ENCODE peak calls at places on chromosomes 11 and 22, in ten cellular contexts. One of them, this sample, is unnamed. For H3K9me3, the result is how much of the 10 kb centered on the place peaks cover.

GRCh38 chr22:48923165-48923875 is 904.4 kb downstream of the BRD1 start:
- DNase-seq in naive thymus-derived CD4-positive, alpha-beta T cell: no peak
- DNase-seq in CD8-positive, alpha-beta T cell: no peak
- DNase-seq in kidney: no peak
- DNase-seq in transverse colon: no peak
- DNase-seq in neuronal stem cell: no peak
- DNase-seq in uterus: no peak
- DNase-seq in sigmoid colon: peak
- DNase-seq in endothelial cell of umbilical vein: no peak
- DNase-seq in left lung: no peak
- DNase-seq in this sample: no peak

GRCh38 chr11:94708642-94709041 is 59.5 kb upstream of the AMOTL1 start:
- DNase-seq in naive thymus-derived CD4-positive, alpha-beta T cell: no peak
- DNase-seq in CD8-positive, alpha-beta T cell: no peak
- DNase-seq in kidney: no peak
- DNase-seq in transverse colon: no peak
- DNase-seq in neuronal stem cell: no peak
- DNase-seq in uterus: no peak
- DNase-seq in sigmoid colon: no peak
- DNase-seq in endothelial cell of umbilical vein: peak
- DNase-seq in left lung: no peak
- DNase-seq in this sample: no peak

GRCh38 chr11:113114452-113115027 is 153.3 kb downstream of the NCAM1 start:
- DNase-seq in naive thymus-derived CD4-positive, alpha-beta T cell: no peak
- DNase-seq in CD8-positive, alpha-beta T cell: no peak
- DNase-seq in kidney: peak
- DNase-seq in transverse colon: peak
- DNase-seq in neuronal stem cell: peak
- DNase-seq in uterus: peak
- DNase-seq in sigmoid colon: peak
- DNase-seq in endothelial cell of umbilical vein: no peak
- DNase-seq in left lung: peak
- DNase-seq in this sample: no peak

GRCh38 chr11:36311926-36312592 is 16.0 kb downstream of the PRR5L start:
- DNase-seq in naive thymus-derived CD4-positive, alpha-beta T cell: no peak
- DNase-seq in CD8-positive, alpha-beta T cell: no peak
- DNase-seq in kidney: no peak
- DNase-seq in transverse colon: no peak
- DNase-seq in neuronal stem cell: no peak
- DNase-seq in uterus: no peak
- DNase-seq in sigmoid colon: no peak
- DNase-seq in endothelial cell of umbilical vein: no peak
- DNase-seq in left lung: no peak
- DNase-seq in this sample: no peak

GRCh38 chr11:93740031-93740801 is 1.1 kb downstream of the TAF1D start:
- DNase-seq in naive thymus-derived CD4-positive, alpha-beta T cell: no peak
- DNase-seq in CD8-positive, alpha-beta T cell: no peak
- DNase-seq in kidney: no peak
- DNase-seq in transverse colon: peak
- DNase-seq in neuronal stem cell: no peak
- DNase-seq in uterus: no peak
- DNase-seq in sigmoid colon: no peak
- DNase-seq in endothelial cell of umbilical vein: peak
- DNase-seq in left lung: peak
- DNase-seq in this sample: peak

GRCh38 chr22:34055525-34056200 is 135.4 kb upstream of the LARGE1 start:
- DNase-seq in naive thymus-derived CD4-positive, alpha-beta T cell: no peak
- DNase-seq in CD8-positive, alpha-beta T cell: no peak
- DNase-seq in kidney: no peak
- DNase-seq in transverse colon: no peak
- DNase-seq in neuronal stem cell: peak
- DNase-seq in uterus: no peak
- DNase-seq in sigmoid colon: no peak
- DNase-seq in endothelial cell of umbilical vein: no peak
- DNase-seq in left lung: no peak
- DNase-seq in this sample: no peak

GRCh38 chr11:134459246-134460043 is 47.4 kb upstream of the B3GAT1 start:
- DNase-seq in naive thymus-derived CD4-positive, alpha-beta T cell: no peak
- DNase-seq in CD8-positive, alpha-beta T cell: no peak
- DNase-seq in kidney: no peak
- DNase-seq in transverse colon: no peak
- DNase-seq in neuronal stem cell: no peak
- DNase-seq in uterus: no peak
- DNase-seq in sigmoid colon: peak
- DNase-seq in endothelial cell of umbilical vein: no peak
- DNase-seq in left lung: no peak
- DNase-seq in this sample: no peak

GRCh38 chr11:58549644-58550043 is 26.0 kb downstream of the LPXN start:
- DNase-seq in naive thymus-derived CD4-positive, alpha-beta T cell: no peak
- DNase-seq in CD8-positive, alpha-beta T cell: no peak
- DNase-seq in kidney: no peak
- DNase-seq in transverse colon: no peak
- DNase-seq in neuronal stem cell: no peak
- DNase-seq in uterus: no peak
- DNase-seq in sigmoid colon: no peak
- DNase-seq in endothelial cell of umbilical vein: no peak
- DNase-seq in left lung: no peak
- DNase-seq in this sample: no peak

GRCh38 chr11:119551726-119552510 is 128.9 kb upstream of the THY1 start:
- DNase-seq in naive thymus-derived CD4-positive, alpha-beta T cell: no peak
- DNase-seq in CD8-positive, alpha-beta T cell: no peak
- DNase-seq in kidney: no peak
- DNase-seq in transverse colon: no peak
- DNase-seq in neuronal stem cell: no peak
- DNase-seq in uterus: no peak
- DNase-seq in sigmoid colon: no peak
- DNase-seq in endothelial cell of umbilical vein: no peak
- DNase-seq in left lung: no peak
- DNase-seq in this sample: no peak

GRCh38 chr22:45812910-45813309 is 141.3 kb downstream of the ATXN10 start:
- DNase-seq in naive thymus-derived CD4-positive, alpha-beta T cell: no peak
- DNase-seq in CD8-positive, alpha-beta T cell: no peak
- DNase-seq in kidney: no peak
- DNase-seq in transverse colon: no peak
- DNase-seq in neuronal stem cell: no peak
- DNase-seq in uterus: no peak
- DNase-seq in sigmoid colon: no peak
- DNase-seq in endothelial cell of umbilical vein: no peak
- DNase-seq in left lung: no peak
- DNase-seq in this sample: no peak

GRCh38 chr11:86816251-86816726 is 15.9 kb downstream of the PRSS23 start:
- DNase-seq in naive thymus-derived CD4-positive, alpha-beta T cell: no peak
- DNase-seq in CD8-positive, alpha-beta T cell: no peak
- DNase-seq in kidney: no peak
- DNase-seq in transverse colon: no peak
- DNase-seq in neuronal stem cell: no peak
- DNase-seq in uterus: no peak
- DNase-seq in sigmoid colon: no peak
- DNase-seq in endothelial cell of umbilical vein: peak
- DNase-seq in left lung: no peak
- DNase-seq in this sample: no peak

GRCh38 chr11:82895437-82896091 is 4.7 kb downstream of the PRCP start:
- DNase-seq in naive thymus-derived CD4-positive, alpha-beta T cell: no peak
- DNase-seq in CD8-positive, alpha-beta T cell: no peak
- DNase-seq in kidney: no peak
- DNase-seq in transverse colon: no peak
- DNase-seq in neuronal stem cell: no peak
- DNase-seq in uterus: no peak
- DNase-seq in sigmoid colon: no peak
- DNase-seq in endothelial cell of umbilical vein: no peak
- DNase-seq in left lung: no peak
- DNase-seq in this sample: no peak

GRCh38 chr22:46362221-46362933 is 26.9 kb downstream of the TRMU start:
- DNase-seq in naive thymus-derived CD4-positive, alpha-beta T cell: no peak
- DNase-seq in CD8-positive, alpha-beta T cell: no peak
- DNase-seq in kidney: peak
- DNase-seq in transverse colon: peak
- DNase-seq in neuronal stem cell: no peak
- DNase-seq in uterus: no peak
- DNase-seq in sigmoid colon: no peak
- DNase-seq in endothelial cell of umbilical vein: no peak
- DNase-seq in left lung: no peak
- DNase-seq in this sample: no peak

GRCh38 chr11:67371549-67372231 is 1.7 kb downstream of the CLCF1 start:
- DNase-seq in naive thymus-derived CD4-positive, alpha-beta T cell: no peak
- DNase-seq in CD8-positive, alpha-beta T cell: no peak
- DNase-seq in kidney: no peak
- DNase-seq in transverse colon: no peak
- DNase-seq in neuronal stem cell: no peak
- DNase-seq in uterus: peak
- DNase-seq in sigmoid colon: peak
- DNase-seq in endothelial cell of umbilical vein: no peak
- DNase-seq in left lung: no peak
- DNase-seq in this sample: peak

GRCh38 chr11:134531331-134532135 is 119.5 kb upstream of the B3GAT1 start:
- DNase-seq in naive thymus-derived CD4-positive, alpha-beta T cell: no peak
- DNase-seq in CD8-positive, alpha-beta T cell: no peak
- DNase-seq in kidney: peak
- DNase-seq in transverse colon: no peak
- DNase-seq in neuronal stem cell: no peak
- DNase-seq in uterus: no peak
- DNase-seq in sigmoid colon: peak
- DNase-seq in endothelial cell of umbilical vein: no peak
- DNase-seq in left lung: peak
- DNase-seq in this sample: no peak

GRCh38 chr11:118437736-118438125 is 1.4 kb downstream of the KMT2A start:
- DNase-seq in naive thymus-derived CD4-positive, alpha-beta T cell: peak
- DNase-seq in CD8-positive, alpha-beta T cell: no peak
- DNase-seq in kidney: no peak
- DNase-seq in transverse colon: peak
- DNase-seq in neuronal stem cell: peak
- DNase-seq in uterus: peak
- DNase-seq in sigmoid colon: peak
- DNase-seq in endothelial cell of umbilical vein: peak
- DNase-seq in left lung: peak
- DNase-seq in this sample: peak

GRCh38 chr11:116605543-116605942 is 167.2 kb downstream of the BUD13 start:
- DNase-seq in naive thymus-derived CD4-positive, alpha-beta T cell: no peak
- DNase-seq in CD8-positive, alpha-beta T cell: no peak
- DNase-seq in kidney: no peak
- DNase-seq in transverse colon: peak
- DNase-seq in neuronal stem cell: peak
- DNase-seq in uterus: no peak
- DNase-seq in sigmoid colon: peak
- DNase-seq in endothelial cell of umbilical vein: peak
- DNase-seq in left lung: peak
- DNase-seq in this sample: no peak

GRCh38 chr11:96341237-96342130 is 1.5 kb downstream of the MAML2 start:
- DNase-seq in naive thymus-derived CD4-positive, alpha-beta T cell: peak
- DNase-seq in CD8-positive, alpha-beta T cell: peak
- DNase-seq in kidney: peak
- DNase-seq in transverse colon: peak
- DNase-seq in neuronal stem cell: peak
- DNase-seq in uterus: peak
- DNase-seq in sigmoid colon: peak
- DNase-seq in endothelial cell of umbilical vein: peak
- DNase-seq in left lung: no peak
- DNase-seq in this sample: peak
- H3K4me3 ChIP-seq in naive thymus-derived CD4-positive, alpha-beta T cell: peak
- H3K4me3 ChIP-seq in CD8-positive, alpha-beta T cell: peak
- H3K4me3 ChIP-seq in kidney: peak
- H3K4me3 ChIP-seq in transverse colon: peak
- H3K4me3 ChIP-seq in neuronal stem cell: peak
- H3K4me3 ChIP-seq in uterus: peak
- H3K4me3 ChIP-seq in sigmoid colon: peak
- H3K4me3 ChIP-seq in endothelial cell of umbilical vein: peak
- H3K4me3 ChIP-seq in left lung: peak
- H3K4me3 ChIP-seq in this sample: peak

GRCh38 chr11:38246451-38246850 is 1648.4 kb upstream of the RAG2 start:
- DNase-seq in naive thymus-derived CD4-positive, alpha-beta T cell: no peak
- DNase-seq in CD8-positive, alpha-beta T cell: no peak
- DNase-seq in kidney: no peak
- DNase-seq in transverse colon: no peak
- DNase-seq in neuronal stem cell: no peak
- DNase-seq in uterus: no peak
- DNase-seq in sigmoid colon: no peak
- DNase-seq in endothelial cell of umbilical vein: no peak
- DNase-seq in left lung: no peak
- DNase-seq in this sample: no peak
- H3K9me3 ChIP-seq in naive thymus-derived CD4-positive, alpha-beta T cell: under half
- H3K9me3 ChIP-seq in CD8-positive, alpha-beta T cell: under half
- H3K9me3 ChIP-seq in kidney: under half
- H3K9me3 ChIP-seq in transverse colon: under half
- H3K9me3 ChIP-seq in neuronal stem cell: under half
- H3K9me3 ChIP-seq in uterus: under half
- H3K9me3 ChIP-seq in sigmoid colon: under half
- H3K9me3 ChIP-seq in endothelial cell of umbilical vein: under half
- H3K9me3 ChIP-seq in left lung: under half
- H3K9me3 ChIP-seq in this sample: under half

GRCh38 chr11:693887-694562 is 997 bp downstream of the DEAF1 start:
- DNase-seq in naive thymus-derived CD4-positive, alpha-beta T cell: no peak
- DNase-seq in CD8-positive, alpha-beta T cell: no peak
- DNase-seq in kidney: peak
- DNase-seq in transverse colon: peak
- DNase-seq in neuronal stem cell: no peak
- DNase-seq in uterus: peak
- DNase-seq in sigmoid colon: peak
- DNase-seq in endothelial cell of umbilical vein: no peak
- DNase-seq in left lung: no peak
- DNase-seq in this sample: no peak

GRCh38 chr11:692824-693414 is 2.1 kb downstream of the DEAF1 start:
- DNase-seq in naive thymus-derived CD4-positive, alpha-beta T cell: peak
- DNase-seq in CD8-positive, alpha-beta T cell: no peak
- DNase-seq in kidney: no peak
- DNase-seq in transverse colon: no peak
- DNase-seq in neuronal stem cell: no peak
- DNase-seq in uterus: no peak
- DNase-seq in sigmoid colon: no peak
- DNase-seq in endothelial cell of umbilical vein: no peak
- DNase-seq in left lung: no peak
- DNase-seq in this sample: peak

GRCh38 chr11:691710-692590 is 3.1 kb downstream of the DEAF1 start:
- DNase-seq in naive thymus-derived CD4-positive, alpha-beta T cell: no peak
- DNase-seq in CD8-positive, alpha-beta T cell: no peak
- DNase-seq in kidney: no peak
- DNase-seq in transverse colon: no peak
- DNase-seq in neuronal stem cell: no peak
- DNase-seq in uterus: no peak
- DNase-seq in sigmoid colon: no peak
- DNase-seq in endothelial cell of umbilical vein: no peak
- DNase-seq in left lung: no peak
- DNase-seq in this sample: no peak

GRCh38 chr11:694563-695331 is at the start of gene DEAF1:
- DNase-seq in naive thymus-derived CD4-positive, alpha-beta T cell: peak
- DNase-seq in CD8-positive, alpha-beta T cell: peak
- DNase-seq in kidney: peak
- DNase-seq in transverse colon: peak
- DNase-seq in neuronal stem cell: peak
- DNase-seq in uterus: peak
- DNase-seq in sigmoid colon: peak
- DNase-seq in endothelial cell of umbilical vein: peak
- DNase-seq in left lung: peak
- DNase-seq in this sample: peak

GRCh38 chr11:693415-693831 is 1.6 kb downstream of the DEAF1 start:
- DNase-seq in naive thymus-derived CD4-positive, alpha-beta T cell: no peak
- DNase-seq in CD8-positive, alpha-beta T cell: no peak
- DNase-seq in kidney: no peak
- DNase-seq in transverse colon: no peak
- DNase-seq in neuronal stem cell: no peak
- DNase-seq in uterus: no peak
- DNase-seq in sigmoid colon: no peak
- DNase-seq in endothelial cell of umbilical vein: peak
- DNase-seq in left lung: no peak
- DNase-seq in this sample: no peak
- H3K27ac ChIP-seq in naive thymus-derived CD4-positive, alpha-beta T cell: peak
- H3K27ac ChIP-seq in CD8-positive, alpha-beta T cell: peak
- H3K27ac ChIP-seq in kidney: no peak
- H3K27ac ChIP-seq in transverse colon: peak
- H3K27ac ChIP-seq in neuronal stem cell: peak
- H3K27ac ChIP-seq in uterus: peak
- H3K27ac ChIP-seq in sigmoid colon: peak
- H3K27ac ChIP-seq in endothelial cell of umbilical vein: no peak
- H3K27ac ChIP-seq in left lung: no peak
- H3K27ac ChIP-seq in this sample: peak

GRCh38 chr11:26964335-26964734 is 29.6 kb upstream of the FIBIN start:
- DNase-seq in naive thymus-derived CD4-positive, alpha-beta T cell: no peak
- DNase-seq in CD8-positive, alpha-beta T cell: no peak
- DNase-seq in kidney: no peak
- DNase-seq in transverse colon: no peak
- DNase-seq in neuronal stem cell: no peak
- DNase-seq in uterus: no peak
- DNase-seq in sigmoid colon: no peak
- DNase-seq in endothelial cell of umbilical vein: no peak
- DNase-seq in left lung: no peak
- DNase-seq in this sample: no peak
- H3K4me3 ChIP-seq in naive thymus-derived CD4-positive, alpha-beta T cell: no peak
- H3K4me3 ChIP-seq in CD8-positive, alpha-beta T cell: no peak
- H3K4me3 ChIP-seq in kidney: no peak
- H3K4me3 ChIP-seq in transverse colon: no peak
- H3K4me3 ChIP-seq in neuronal stem cell: no peak
- H3K4me3 ChIP-seq in uterus: no peak
- H3K4me3 ChIP-seq in sigmoid colon: no peak
- H3K4me3 ChIP-seq in endothelial cell of umbilical vein: no peak
- H3K4me3 ChIP-seq in left lung: no peak
- H3K4me3 ChIP-seq in this sample: no peak